ENCODE peak calls at places on chromosomes 2 and 18, in eight cellular contexts. One of them, this sample, is unnamed.

GRCh38 chr2:129737660-129738527 is 241.6 kb upstream of the RAB6C start:
- DNase-seq in Daoy: no peak
- DNase-seq in ureter: no peak
- DNase-seq in epithelial cell of esophagus: no peak
- DNase-seq in uterus: no peak
- DNase-seq in activated T-cell treated with anti-CD3 and anti-CD28 coated beads, Interleukin-2, amount 50 U/mL, for 48 hours: no peak
- DNase-seq in OCI-LY7: no peak
- DNase-seq in SK-MEL-5: no peak
- DNase-seq in this sample: no peak

GRCh38 chr2:6352247-6352646 is 513.5 kb downstream of the CMPK2 start:
- DNase-seq in uterus: no peak
- DNase-seq in ureter: no peak
- DNase-seq in SK-MEL-5: no peak
- DNase-seq in OCI-LY7: peak
- DNase-seq in Daoy: no peak
- DNase-seq in epithelial cell of esophagus: no peak
- DNase-seq in activated T-cell treated with anti-CD3 and anti-CD28 coated beads, Interleukin-2, amount 50 U/mL, for 48 hours: no peak
- DNase-seq in this sample: no peak

GRCh38 chr18:50706199-50706598 is 113.6 kb downstream of the MRO start:
- DNase-seq in ureter: no peak
- DNase-seq in Daoy: no peak
- DNase-seq in OCI-LY7: no peak
- DNase-seq in activated T-cell treated with anti-CD3 and anti-CD28 coated beads, Interleukin-2, amount 50 U/mL, for 48 hours: no peak
- DNase-seq in epithelial cell of esophagus: no peak
- DNase-seq in SK-MEL-5: no peak
- DNase-seq in uterus: no peak
- DNase-seq in this sample: no peak

GRCh38 chr2:13020469-13020868 is 303.7 kb downstream of the TRIB2 start:
- DNase-seq in uterus: no peak
- DNase-seq in ureter: no peak
- DNase-seq in Daoy: no peak
- DNase-seq in epithelial cell of esophagus: no peak
- DNase-seq in OCI-LY7: no peak
- DNase-seq in SK-MEL-5: no peak
- DNase-seq in activated T-cell treated with anti-CD3 and anti-CD28 coated beads, Interleukin-2, amount 50 U/mL, for 48 hours: no peak
- DNase-seq in this sample: no peak

GRCh38 chr2:237806334-237806733 is 7.8 kb downstream of the RBM44 start:
- DNase-seq in activated T-cell treated with anti-CD3 and anti-CD28 coated beads, Interleukin-2, amount 50 U/mL, for 48 hours: no peak
- DNase-seq in epithelial cell of esophagus: no peak
- DNase-seq in OCI-LY7: no peak
- DNase-seq in SK-MEL-5: peak
- DNase-seq in ureter: no peak
- DNase-seq in Daoy: no peak
- DNase-seq in uterus: no peak
- DNase-seq in this sample: no peak

GRCh38 chr2:97779141-97779540 is 65.8 kb downstream of the ZAP70 start:
- DNase-seq in uterus: no peak
- DNase-seq in Daoy: no peak
- DNase-seq in epithelial cell of esophagus: no peak
- DNase-seq in OCI-LY7: no peak
- DNase-seq in SK-MEL-5: no peak
- DNase-seq in ureter: no peak
- DNase-seq in activated T-cell treated with anti-CD3 and anti-CD28 coated beads, Interleukin-2, amount 50 U/mL, for 48 hours: no peak
- DNase-seq in this sample: no peak

GRCh38 chr2:7745369-7745768 is 828.2 kb downstream of the RNF144A start:
- DNase-seq in SK-MEL-5: no peak
- DNase-seq in ureter: no peak
- DNase-seq in epithelial cell of esophagus: peak
- DNase-seq in Daoy: no peak
- DNase-seq in OCI-LY7: no peak
- DNase-seq in activated T-cell treated with anti-CD3 and anti-CD28 coated beads, Interleukin-2, amount 50 U/mL, for 48 hours: no peak
- DNase-seq in uterus: no peak
- DNase-seq in this sample: no peak

GRCh38 chr2:61117534-61117933 is 44.5 kb upstream of the C2orf74 start:
- DNase-seq in activated T-cell treated with anti-CD3 and anti-CD28 coated beads, Interleukin-2, amount 50 U/mL, for 48 hours: no peak
- DNase-seq in OCI-LY7: no peak
- DNase-seq in SK-MEL-5: peak
- DNase-seq in epithelial cell of esophagus: no peak
- DNase-seq in uterus: no peak
- DNase-seq in ureter: no peak
- DNase-seq in Daoy: peak
- DNase-seq in this sample: no peak

GRCh38 chr2:57906152-57906732 is 140.4 kb upstream of the VRK2 start:
- DNase-seq in Daoy: peak
- DNase-seq in OCI-LY7: peak
- DNase-seq in uterus: no peak
- DNase-seq in activated T-cell treated with anti-CD3 and anti-CD28 coated beads, Interleukin-2, amount 50 U/mL, for 48 hours: no peak
- DNase-seq in ureter: no peak
- DNase-seq in epithelial cell of esophagus: peak
- DNase-seq in SK-MEL-5: peak
- DNase-seq in this sample: no peak

GRCh38 chr2:50529600-50530218 is 502.2 kb downstream of the NRXN1 start:
- DNase-seq in activated T-cell treated with anti-CD3 and anti-CD28 coated beads, Interleukin-2, amount 50 U/mL, for 48 hours: peak
- DNase-seq in Daoy: peak
- DNase-seq in OCI-LY7: peak
- DNase-seq in uterus: no peak
- DNase-seq in epithelial cell of esophagus: peak
- DNase-seq in ureter: no peak
- DNase-seq in SK-MEL-5: peak
- DNase-seq in this sample: no peak

GRCh38 chr2:64454316-64455030 is 511 bp downstream of the LGALSL start:
- DNase-seq in activated T-cell treated with anti-CD3 and anti-CD28 coated beads, Interleukin-2, amount 50 U/mL, for 48 hours: peak
- DNase-seq in ureter: peak
- DNase-seq in SK-MEL-5: peak
- DNase-seq in uterus: peak
- DNase-seq in OCI-LY7: peak
- DNase-seq in epithelial cell of esophagus: peak
- DNase-seq in Daoy: peak
- DNase-seq in this sample: peak

GRCh38 chr2:58571181-58571852 is 330.2 kb upstream of the FANCL start:
- DNase-seq in Daoy: peak
- DNase-seq in epithelial cell of esophagus: peak
- DNase-seq in uterus: no peak
- DNase-seq in SK-MEL-5: peak
- DNase-seq in OCI-LY7: peak
- DNase-seq in ureter: peak
- DNase-seq in activated T-cell treated with anti-CD3 and anti-CD28 coated beads, Interleukin-2, amount 50 U/mL, for 48 hours: no peak
- DNase-seq in this sample: peak

GRCh38 chr2:50765146-50765545 is 266.8 kb downstream of the NRXN1 start:
- DNase-seq in epithelial cell of esophagus: no peak
- DNase-seq in activated T-cell treated with anti-CD3 and anti-CD28 coated beads, Interleukin-2, amount 50 U/mL, for 48 hours: no peak
- DNase-seq in uterus: no peak
- DNase-seq in Daoy: no peak
- DNase-seq in SK-MEL-5: no peak
- DNase-seq in OCI-LY7: no peak
- DNase-seq in ureter: no peak
- DNase-seq in this sample: no peak

GRCh38 chr2:142813830-142814829 is 63.3 kb upstream of the KYNU start:
- DNase-seq in OCI-LY7: no peak
- DNase-seq in ureter: no peak
- DNase-seq in SK-MEL-5: no peak
- DNase-seq in epithelial cell of esophagus: no peak
- DNase-seq in uterus: no peak
- DNase-seq in Daoy: no peak
- DNase-seq in activated T-cell treated with anti-CD3 and anti-CD28 coated beads, Interleukin-2, amount 50 U/mL, for 48 hours: no peak
- DNase-seq in this sample: no peak

GRCh38 chr2:240974771-240975572 is 23.4 kb upstream of the SNED1 start:
- DNase-seq in OCI-LY7: no peak
- DNase-seq in epithelial cell of esophagus: no peak
- DNase-seq in Daoy: no peak
- DNase-seq in uterus: no peak
- DNase-seq in ureter: no peak
- DNase-seq in SK-MEL-5: no peak
- DNase-seq in activated T-cell treated with anti-CD3 and anti-CD28 coated beads, Interleukin-2, amount 50 U/mL, for 48 hours: no peak
- DNase-seq in this sample: no peak

GRCh38 chr2:45898819-45899218 is 247.3 kb downstream of the PRKCE start:
- DNase-seq in activated T-cell treated with anti-CD3 and anti-CD28 coated beads, Interleukin-2, amount 50 U/mL, for 48 hours: no peak
- DNase-seq in epithelial cell of esophagus: no peak
- DNase-seq in uterus: no peak
- DNase-seq in Daoy: no peak
- DNase-seq in ureter: no peak
- DNase-seq in OCI-LY7: no peak
- DNase-seq in SK-MEL-5: peak
- DNase-seq in this sample: no peak

GRCh38 chr2:176471949-176472348 is 202.7 kb downstream of the MTX2 start:
- DNase-seq in epithelial cell of esophagus: no peak
- DNase-seq in OCI-LY7: no peak
- DNase-seq in Daoy: no peak
- DNase-seq in activated T-cell treated with anti-CD3 and anti-CD28 coated beads, Interleukin-2, amount 50 U/mL, for 48 hours: no peak
- DNase-seq in ureter: no peak
- DNase-seq in uterus: no peak
- DNase-seq in SK-MEL-5: no peak
- DNase-seq in this sample: no peak

GRCh38 chr2:64634338-64635267 is 19.1 kb downstream of the SERTAD2 start:
- DNase-seq in ureter: peak
- DNase-seq in uterus: peak
- DNase-seq in Daoy: no peak
- DNase-seq in activated T-cell treated with anti-CD3 and anti-CD28 coated beads, Interleukin-2, amount 50 U/mL, for 48 hours: no peak
- DNase-seq in OCI-LY7: no peak
- DNase-seq in epithelial cell of esophagus: no peak
- DNase-seq in SK-MEL-5: no peak
- DNase-seq in this sample: no peak

GRCh38 chr2:230455005-230455684 is 39.1 kb downstream of the SP100 start:
- DNase-seq in SK-MEL-5: no peak
- DNase-seq in OCI-LY7: no peak
- DNase-seq in ureter: no peak
- DNase-seq in Daoy: no peak
- DNase-seq in uterus: no peak
- DNase-seq in epithelial cell of esophagus: no peak
- DNase-seq in activated T-cell treated with anti-CD3 and anti-CD28 coated beads, Interleukin-2, amount 50 U/mL, for 48 hours: no peak
- DNase-seq in this sample: no peak

GRCh38 chr2:155546715-155547555 is 785.6 kb downstream of the NR4A2 start:
- DNase-seq in SK-MEL-5: no peak
- DNase-seq in OCI-LY7: no peak
- DNase-seq in epithelial cell of esophagus: no peak
- DNase-seq in Daoy: peak
- DNase-seq in ureter: no peak
- DNase-seq in uterus: no peak
- DNase-seq in activated T-cell treated with anti-CD3 and anti-CD28 coated beads, Interleukin-2, amount 50 U/mL, for 48 hours: no peak
- DNase-seq in this sample: no peak

GRCh38 chr18:45895339-45895738 is 69.9 kb downstream of the SIGLEC15 start:
- DNase-seq in uterus: no peak
- DNase-seq in OCI-LY7: no peak
- DNase-seq in SK-MEL-5: no peak
- DNase-seq in ureter: no peak
- DNase-seq in Daoy: no peak
- DNase-seq in epithelial cell of esophagus: no peak
- DNase-seq in activated T-cell treated with anti-CD3 and anti-CD28 coated beads, Interleukin-2, amount 50 U/mL, for 48 hours: no peak
- DNase-seq in this sample: no peak

GRCh38 chr2:134002391-134002790 is 251.5 kb upstream of the MGAT5 start:
- DNase-seq in uterus: no peak
- DNase-seq in ureter: no peak
- DNase-seq in Daoy: no peak
- DNase-seq in SK-MEL-5: no peak
- DNase-seq in activated T-cell treated with anti-CD3 and anti-CD28 coated beads, Interleukin-2, amount 50 U/mL, for 48 hours: no peak
- DNase-seq in OCI-LY7: no peak
- DNase-seq in epithelial cell of esophagus: peak
- DNase-seq in this sample: no peak

GRCh38 chr2:79383681-79384080 is 129.2 kb upstream of the CTNNA2 start:
- DNase-seq in ureter: no peak
- DNase-seq in Daoy: no peak
- DNase-seq in SK-MEL-5: no peak
- DNase-seq in uterus: no peak
- DNase-seq in epithelial cell of esophagus: no peak
- DNase-seq in OCI-LY7: no peak
- DNase-seq in activated T-cell treated with anti-CD3 and anti-CD28 coated beads, Interleukin-2, amount 50 U/mL, for 48 hours: no peak
- DNase-seq in this sample: no peak

GRCh38 chr2:239819091-239819973 is 205.8 kb downstream of the NDUFA10 start:
- DNase-seq in SK-MEL-5: no peak
- DNase-seq in ureter: peak
- DNase-seq in OCI-LY7: no peak
- DNase-seq in uterus: no peak
- DNase-seq in activated T-cell treated with anti-CD3 and anti-CD28 coated beads, Interleukin-2, amount 50 U/mL, for 48 hours: peak
- DNase-seq in Daoy: no peak
- DNase-seq in epithelial cell of esophagus: no peak
- DNase-seq in this sample: no peak

GRCh38 chr2:215066138-215066537 is 72.3 kb downstream of the ABCA12 start:
- DNase-seq in ureter: no peak
- DNase-seq in epithelial cell of esophagus: no peak
- DNase-seq in OCI-LY7: no peak
- DNase-seq in SK-MEL-5: no peak
- DNase-seq in uterus: no peak
- DNase-seq in activated T-cell treated with anti-CD3 and anti-CD28 coated beads, Interleukin-2, amount 50 U/mL, for 48 hours: no peak
- DNase-seq in Daoy: no peak
- DNase-seq in this sample: no peak

GRCh38 chr2:1898461-1899395 is 154.4 kb upstream of the PXDN start:
- DNase-seq in SK-MEL-5: no peak
- DNase-seq in OCI-LY7: no peak
- DNase-seq in ureter: no peak
- DNase-seq in Daoy: no peak
- DNase-seq in epithelial cell of esophagus: no peak
- DNase-seq in uterus: no peak
- DNase-seq in activated T-cell treated with anti-CD3 and anti-CD28 coated beads, Interleukin-2, amount 50 U/mL, for 48 hours: no peak
- DNase-seq in this sample: no peak

GRCh38 chr2:189492451-189492850 is 51.2 kb downstream of the WDR75 start:
- DNase-seq in epithelial cell of esophagus: peak
- DNase-seq in SK-MEL-5: no peak
- DNase-seq in uterus: no peak
- DNase-seq in Daoy: no peak
- DNase-seq in OCI-LY7: no peak
- DNase-seq in ureter: no peak
- DNase-seq in activated T-cell treated with anti-CD3 and anti-CD28 coated beads, Interleukin-2, amount 50 U/mL, for 48 hours: no peak
- DNase-seq in this sample: no peak

This sample was measured in activated naive CD8-positive, alpha-beta T cell treated with anti-CD3 and anti-CD28 coated beads, Interleukin-2, amount 50 U/mL, for 24 hours.